ENCODE peak calls at places on chromosomes 12 and 14, in six cellular contexts. L is ascending aorta, Q is tibial artery, C is dorsolateral prefrontal cortex, K is coronary artery, O is endothelial cell of umbilical vein. H is an unnamed sample.

GRCh38 chr12:9872116-9872515 is 3.0 kb upstream of the CLEC2B start:
- DNase-seq in L (no peak), Q (no peak), C (no peak), K (no peak), O (no peak), H (no peak)

GRCh38 chr12:63889721-63890509 is 45.4 kb downstream of the SRGAP1 start:
- DNase-seq in L (no peak), Q (no peak), C (no peak), K (no peak), O (no peak), H (no peak)

GRCh38 chr12:25187781-25188180 is 7.2 kb downstream of the DNAI7 start:
- DNase-seq in L (no peak), Q (no peak), C (no peak), K (no peak), O (no peak), H (no peak)

GRCh38 chr12:3365416-3366385 is 125.3 kb upstream of the PRMT8 start:
- DNase-seq in L (peak; percentile 54), Q (no peak), C (peak; percentile 24), K (peak; percentile 64), O (no peak), H (no peak)

GRCh38 chr12:39272934-39273770 is 169.8 kb downstream of the KIF21A start:
- DNase-seq in L (no peak), Q (no peak), C (peak; percentile 4), K (no peak), O (peak; percentile 67), H (no peak)

GRCh38 chr12:8742501-8742900 is 44.7 kb downstream of the RIMKLB start:
- DNase-seq in L (peak; percentile 80), Q (no peak), C (no peak), K (no peak), O (no peak), H (no peak)

GRCh38 chr12:24778486-24779304 is 170.2 kb downstream of the BCAT1 start:
- DNase-seq in L (no peak), Q (no peak), C (no peak), K (no peak), O (peak; percentile 39), H (no peak)

GRCh38 chr14:99758121-99758871 is 34.9 kb upstream of the EML1 start:
- DNase-seq in L (peak; percentile 65), Q (peak; percentile 48), C (no peak), K (no peak), O (peak; percentile 84), H (peak; percentile 67)

GRCh38 chr12:124392991-124393790 is 98.3 kb downstream of the RFLNA start:
- DNase-seq in L (peak; percentile 96), Q (peak; percentile 99), C (peak; percentile 71), K (peak; percentile 98), O (peak; percentile 81), H (peak; percentile 90)

GRCh38 chr14:58792421-58792820 is 154.7 kb downstream of the DACT1 start:
- DNase-seq in L (no peak), Q (no peak), C (no peak), K (no peak), O (no peak), H (no peak)

GRCh38 chr14:50830044-50830931 is 674 bp downstream of the NIN start:
- DNase-seq in L (peak; percentile 75), Q (peak; percentile 78), C (peak; percentile 52), K (peak; percentile 76), O (peak; percentile 52), H (peak; percentile 74)

GRCh38 chr12:108793756-108794441 is 62.6 kb upstream of the CORO1C start:
- DNase-seq in L (peak; percentile 77), Q (peak; percentile 85), C (peak; percentile 52), K (no peak), O (no peak), H (no peak)

GRCh38 chr12:107512391-107512790 is 173.2 kb upstream of the PWP1 start:
- DNase-seq in L (no peak), Q (no peak), C (no peak), K (no peak), O (no peak), H (no peak)

GRCh38 chr12:92593734-92594402 is 108.9 kb upstream of the PLEKHG7 start:
- DNase-seq in L (peak; percentile 82), Q (peak; percentile 75), C (no peak), K (no peak), O (peak; percentile 42), H (no peak)

GRCh38 chr14:49861581-49861922 is 9.0 kb upstream of the NEMF start:
- DNase-seq in L (peak; percentile 86), Q (peak; percentile 84), C (peak; percentile 35), K (peak; percentile 85), O (no peak), H (peak; percentile 81)

GRCh38 chr14:40368314-40368713 is 936.1 kb upstream of the FBXO33 start:
- DNase-seq in L (no peak), Q (no peak), C (no peak), K (no peak), O (no peak), H (no peak)

GRCh38 chr12:3680919-3681594 is 71.9 kb downstream of the CRACR2A start:
- DNase-seq in L (no peak), Q (no peak), C (no peak), K (no peak), O (peak; percentile 61), H (no peak)

GRCh38 chr14:34173916-34174315 is 223.0 kb upstream of the EGLN3 start:
- DNase-seq in L (no peak), Q (no peak), C (no peak), K (no peak), O (no peak), H (no peak)

GRCh38 chr12:47577213-47577612 is 128.6 kb downstream of the RPAP3 start:
- DNase-seq in L (no peak), Q (no peak), C (no peak), K (no peak), O (no peak), H (no peak)

GRCh38 chr12:131783915-131784541 is 44.2 kb upstream of the MMP17 start:
- DNase-seq in L (no peak), Q (no peak), C (no peak), K (no peak), O (no peak), H (no peak)

GRCh38 chr12:78034025-78034424 is 203.3 kb downstream of the NAV3 start:
- DNase-seq in L (no peak), Q (no peak), C (no peak), K (no peak), O (no peak), H (no peak)

GRCh38 chr12:69608114-69608513 is 2.6 kb downstream of the LRRC10 start:
- DNase-seq in L (no peak), Q (no peak), C (no peak), K (no peak), O (no peak), H (no peak)

GRCh38 chr12:57549203-57549908 is 488 bp upstream of the KIF5A start:
- DNase-seq in L (no peak), Q (peak; percentile 49), C (no peak), K (peak; percentile 67), O (no peak), H (no peak)

GRCh38 chr12:99278899-99279298 is 368.7 kb upstream of the GARIN6 start:
- DNase-seq in L (no peak), Q (no peak), C (no peak), K (no peak), O (no peak), H (no peak)

GRCh38 chr14:88825078-88825458 is 617 bp downstream of the TTC8 start:
- DNase-seq in L (no peak), Q (no peak), C (no peak), K (no peak), O (no peak), H (no peak)

GRCh38 chr12:5452569-5452968 is 20.7 kb downstream of the NTF3 start:
- DNase-seq in L (no peak), Q (peak; percentile 15), C (no peak), K (no peak), O (no peak), H (no peak)

GRCh38 chr14:30873308-30874119 is 845 bp upstream of the COCH start:
- DNase-seq in L (no peak), Q (no peak), C (no peak), K (no peak), O (no peak), H (no peak)

GRCh38 chr14:30242742-30243141 is 315.1 kb upstream of the PRKD1 start:
- DNase-seq in L (no peak), Q (no peak), C (no peak), K (no peak), O (peak; percentile 1), H (no peak)

GRCh38 chr14:102504302-102504950 is 5.2 kb downstream of the ANKRD9 start:
- DNase-seq in L (no peak), Q (no peak), C (peak; percentile 56), K (peak; percentile 74), O (no peak), H (no peak)

GRCh38 chr12:65878540-65878939 is 54.3 kb downstream of the HMGA2 start:
- DNase-seq in L (no peak), Q (no peak), C (no peak), K (no peak), O (peak; percentile 44), H (no peak)

GRCh38 chr12:47902131-47902639 is 2.6 kb downstream of the VDR start:
- DNase-seq in L (no peak), Q (no peak), C (no peak), K (no peak), O (no peak), H (no peak)

GRCh38 chr14:56524971-56525677 is 54.5 kb upstream of the TMEM260 start:
- DNase-seq in L (no peak), Q (no peak), C (no peak), K (no peak), O (no peak), H (no peak)
- H3K27ac ChIP-seq in L (no peak overlapping the region), Q (no peak overlapping the region), C (no peak overlapping the region), K (no peak overlapping the region), O (no peak overlapping the region), H (no peak overlapping the region)

GRCh38 chr12:54232790-54233189 is 44.0 kb upstream of the SMUG1 start:
- DNase-seq in L (no peak), Q (no peak), C (no peak), K (no peak), O (no peak), H (no peak)
- TF ChIP-seq CTCF in L (peak; percentile 40), Q (peak; percentile 9), C (peak; percentile 17), K (no peak), O (no peak), H (no peak)

GRCh38 chr14:104816678-104816945 is 15.7 kb downstream of the ZBTB42 start:
- DNase-seq in L (peak; percentile 66), Q (no peak), C (peak; percentile 32), K (no peak), O (no peak), H (no peak)

GRCh38 chr14:104808456-104808855 is 7.6 kb downstream of the ZBTB42 start:
- DNase-seq in L (no peak), Q (no peak), C (no peak), K (no peak), O (no peak), H (no peak)

GRCh38 chr14:104817930-104818713 is 17.2 kb downstream of the ZBTB42 start:
- DNase-seq in L (no peak), Q (peak; percentile 54), C (no peak), K (no peak), O (no peak), H (peak; percentile 31)

GRCh38 chr14:104810316-104810715 is 9.4 kb downstream of the ZBTB42 start:
- DNase-seq in L (no peak), Q (no peak), C (no peak), K (no peak), O (no peak), H (no peak)

GRCh38 chr14:104813286-104813685 is 12.4 kb downstream of the ZBTB42 start:
- DNase-seq in L (no peak), Q (no peak), C (no peak), K (no peak), O (no peak), H (no peak)
- H3K27ac ChIP-seq in L (no peak overlapping the region), Q (no peak overlapping the region), C (no peak overlapping the region), K (no peak overlapping the region), O (no peak overlapping the region), H (no peak overlapping the region)

GRCh38 chr12:100779191-100779590 is 15.4 kb upstream of the ANO4 start:
- DNase-seq in L (no peak), Q (no peak), C (no peak), K (no peak), O (no peak), H (no peak)
- TF ChIP-seq CTCF in L (no peak), Q (no peak), C (no peak), K (no peak), O (no peak), H (no peak)